ENCODE peak calls at places on chromosomes 7 and 10, in five cellular contexts. G, X, D, W and K are unnamed samples.

GRCh38 chr7:141737118-141737835 is 881 bp upstream of the SSBP1 start:
- DNase-seq in D (no peak), X (peak; percentile 10), W (peak; percentile 0), G (peak; percentile 3), K (no peak)

GRCh38 chr7:80410081-80410480 is 101.8 kb downstream of the GNAT3 start:
- DNase-seq in G (no peak), W (peak; percentile 52), D (no peak), X (no peak), K (no peak)

GRCh38 chr10:29877798-29878491 is 181.4 kb downstream of the JCAD start:
- DNase-seq in W (no peak), X (no peak), G (no peak), D (no peak), K (no peak)

GRCh38 chr7:115679976-115680375 is 350.6 kb downstream of the TFEC start:
- DNase-seq in X (no peak), D (no peak), G (peak; percentile 33), W (peak; percentile 63), K (no peak)

GRCh38 chr10:24277771-24278518 is 69.0 kb downstream of the KIAA1217 start:
- DNase-seq in D (no peak), X (no peak), W (no peak), G (no peak), K (no peak)

GRCh38 chr7:31122649-31123058 is 70.5 kb downstream of the ADCYAP1R1 start:
- DNase-seq in G (peak; percentile 67), D (no peak), X (peak; percentile 13), W (peak; percentile 83), K (peak; percentile 12)

GRCh38 chr10:116183733-116184447 is 89.1 kb downstream of the GFRA1 start:
- DNase-seq in W (peak; percentile 71), X (no peak), D (no peak), G (no peak), K (no peak)

GRCh38 chr10:88949912-88950664 is 2.5 kb downstream of the ACTA2 start:
- DNase-seq in G (no peak), W (peak; percentile 43), D (no peak), X (no peak), K (no peak)

GRCh38 chr7:69654381-69654780 is 56.1 kb downstream of the AUTS2 start:
- DNase-seq in X (peak; percentile 34), D (no peak), G (peak; percentile 75), W (no peak), K (no peak)